ENCODE peak calls at places on chromosomes 12 and 14, in ten cellular contexts. C is keratinocyte, T is cardiac fibroblast, M is HCT116, U is GM12865, R is mucosa of descending colon, P is AG10803, Z is neural progenitor cell, Y is dorsolateral prefrontal cortex, A is bronchial epithelial cell. G is an unnamed sample.

GRCh38 chr14:22002860-22003284 is 329.3 kb upstream of the OR4E1 start:
- DNase-seq in A (no peak), R (peak; percentile 36), M (peak; percentile 16), Z (peak; percentile 79), P (no peak), C (no peak), T (no peak), Y (no peak), U (peak; percentile 13), G (no peak)

GRCh38 chr14:103116645-103117044 is 6.6 kb upstream of the TNFAIP2 start:
- DNase-seq in P (no peak), C (no peak), R (no peak), U (no peak), Z (no peak), M (no peak), A (no peak), T (no peak), Y (no peak), G (no peak)

GRCh38 chr12:117090816-117091711 is 8.2 kb downstream of the TESC start:
- DNase-seq in T (no peak), M (no peak), A (no peak), Z (no peak), R (no peak), U (no peak), P (no peak), Y (no peak), C (no peak), G (no peak)

GRCh38 chr14:32203928-32204357 is 874 bp upstream of the RNU6-8 start:
- DNase-seq in Y (no peak), P (no peak), C (no peak), M (no peak), Z (peak; percentile 28), R (peak; percentile 42), T (peak; percentile 3), A (no peak), U (peak; percentile 21), G (no peak)

GRCh38 chr14:88078525-88078924 is 73.6 kb downstream of the GPR65 start:
- DNase-seq in P (no peak), T (no peak), C (no peak), Y (no peak), M (no peak), A (no peak), R (no peak), Z (peak; percentile 5), U (no peak), G (no peak)

GRCh38 chr12:77924703-77925102 is 94.0 kb downstream of the NAV3 start:
- DNase-seq in C (no peak), Y (no peak), U (no peak), M (no peak), Z (no peak), P (peak; percentile 57), R (no peak), A (no peak), T (peak; percentile 27), G (peak; percentile 59)

GRCh38 chr14:38948171-38948570 is 154.9 kb downstream of the SEC23A start:
- DNase-seq in Z (no peak), C (peak; percentile 62), R (no peak), Y (no peak), U (no peak), M (no peak), T (peak; percentile 69), A (no peak), P (peak; percentile 77), G (peak; percentile 29)

GRCh38 chr12:38162708-38163441 is 153.7 kb upstream of the ALG10B start:
- DNase-seq in M (no peak), T (no peak), A (no peak), P (no peak), Y (no peak), U (no peak), R (no peak), C (no peak), Z (no peak), G (no peak)

GRCh38 chr12:111221296-111222026 is 147.4 kb downstream of the PHETA1 start:
- DNase-seq in M (no peak), T (no peak), P (no peak), Z (peak; percentile 18), Y (no peak), U (no peak), R (no peak), A (no peak), C (no peak), G (no peak)

GRCh38 chr14:69999246-69999645 is 120.0 kb downstream of the SMOC1 start:
- DNase-seq in T (peak; percentile 50), R (no peak), P (no peak), U (no peak), Y (no peak), Z (no peak), A (peak; percentile 100), C (peak; percentile 90), M (no peak), G (no peak)

GRCh38 chr12:114841557-114842251 is 157.7 kb upstream of the TBX3 start:
- DNase-seq in A (no peak), T (no peak), Y (no peak), U (no peak), Z (no peak), C (peak; percentile 57), M (peak; percentile 27), R (no peak), P (no peak), G (no peak)

GRCh38 chr14:61678966-61679365 is 16.3 kb upstream of the HIF1A start:
- DNase-seq in P (peak; percentile 64), R (no peak), M (no peak), U (no peak), A (no peak), C (no peak), Z (peak; percentile 86), T (no peak), Y (no peak), G (no peak)

GRCh38 chr12:27934278-27934677 is 38.3 kb downstream of the PTHLH start:
- DNase-seq in R (no peak), P (no peak), T (no peak), Y (no peak), U (no peak), C (no peak), Z (no peak), M (no peak), A (no peak), G (no peak)

GRCh38 chr12:13100882-13101769 is 2.3 kb downstream of the GSG1 start:
- DNase-seq in P (peak; percentile 95), C (no peak), U (peak; percentile 80), Z (peak; percentile 94), T (peak; percentile 97), M (peak; percentile 67), R (peak; percentile 90), Y (peak; percentile 83), A (peak; percentile 80), G (no peak)
- TF ChIP-seq CTCF in P (no peak), C (no peak), U (no peak), Z (no peak), T (no peak), M (no peak), R (no peak), Y (peak; percentile 24), A (no peak), G (no peak)

GRCh38 chr12:82858534-82858917 is 171.8 kb downstream of the TMTC2 start:
- DNase-seq in C (no peak), A (no peak), M (no peak), P (no peak), R (no peak), Y (no peak), T (no peak), Z (peak; percentile 28), U (no peak), G (no peak)
- H3K4me3 ChIP-seq in C (no peak overlapping the region), A (no peak overlapping the region), M (no peak overlapping the region), P (no peak overlapping the region), R (no peak overlapping the region), Y (no peak overlapping the region), T (no peak overlapping the region), Z (peak overlapping the region; percentile 21), U (no peak overlapping the region), G (no peak overlapping the region)

GRCh38 chr14:72555609-72556000 is 338.3 kb downstream of the DPF3 start:
- DNase-seq in Y (no peak), M (no peak), R (no peak), T (no peak), A (no peak), P (no peak), U (no peak), C (no peak), Z (no peak), G (no peak)

GRCh38 chr14:72553161-72553560 is 340.7 kb downstream of the DPF3 start:
- DNase-seq in T (peak; percentile 36), A (no peak), U (no peak), R (no peak), Y (no peak), C (no peak), M (no peak), P (no peak), Z (no peak), G (no peak)

GRCh38 chr14:72554401-72554800 is 339.5 kb downstream of the DPF3 start:
- DNase-seq in A (no peak), M (no peak), T (no peak), R (no peak), C (no peak), P (no peak), Y (no peak), Z (no peak), U (no peak), G (no peak)

GRCh38 chr14:72553656-72554055 is 340.2 kb downstream of the DPF3 start:
- DNase-seq in T (peak; percentile 52), A (no peak), U (no peak), M (no peak), Z (no peak), Y (no peak), R (no peak), P (peak; percentile 26), C (no peak), G (no peak)

DNA sequence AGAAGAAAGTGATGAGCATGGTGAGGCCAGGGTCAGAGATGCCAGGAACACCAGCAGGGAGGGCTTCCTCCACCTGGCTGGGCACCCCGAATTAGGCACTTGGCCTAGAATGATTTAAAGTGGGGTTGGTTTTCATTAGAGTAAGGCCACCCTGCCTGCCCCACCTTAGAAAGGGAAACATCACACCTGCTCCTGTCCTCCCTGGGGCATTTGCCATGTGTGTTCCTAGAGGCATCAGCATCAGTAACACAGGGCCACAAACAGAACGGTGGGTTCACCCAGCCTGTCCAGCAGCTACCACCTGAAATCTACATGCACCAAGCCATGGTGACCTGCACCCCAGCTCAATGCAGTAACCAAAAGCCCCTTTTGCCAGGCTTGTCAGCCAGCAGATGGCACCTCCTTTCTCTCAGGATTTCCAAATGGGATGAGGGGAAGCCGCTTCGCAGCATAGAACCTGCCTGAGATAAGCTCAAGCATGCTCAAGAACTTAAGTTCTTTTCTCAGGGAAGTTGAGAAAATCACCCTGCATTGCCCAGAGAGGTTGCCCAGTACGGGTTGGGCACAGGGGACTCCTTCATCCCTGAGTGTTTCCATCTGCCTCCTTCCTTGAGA is 338.8 kb downstream of the DPF3 start:
- DNase-seq in C (no peak), T (no peak), A (no peak), U (no peak), P (no peak), Z (no peak), R (no peak), M (no peak), Y (no peak), G (no peak)
- TF ChIP-seq CTCF in C (no peak), T (no peak), A (no peak), U (no peak), P (no peak), Z (peak; percentile 5), R (no peak), M (no peak), Y (peak; percentile 45), G (no peak)

DNA sequence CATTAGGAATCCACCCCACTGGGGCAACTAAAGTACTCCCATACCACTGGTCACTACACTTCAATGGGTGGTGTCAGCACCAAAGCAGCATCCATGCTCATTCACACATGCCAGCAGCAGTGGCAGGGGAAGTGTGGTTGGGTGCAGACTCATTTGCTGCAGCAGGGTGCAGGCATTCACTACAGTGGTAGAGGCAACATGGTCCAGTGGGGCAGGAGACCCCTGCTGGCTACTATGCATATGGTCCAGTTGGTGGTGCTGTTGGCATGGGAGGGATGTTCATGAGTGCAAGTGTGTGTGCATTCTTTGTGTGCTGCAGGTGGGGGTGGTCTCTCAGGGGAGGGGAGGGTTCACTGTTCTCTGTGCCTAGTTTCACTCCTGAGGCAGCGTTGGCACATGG is 908.4 kb upstream of the NOVA1 start:
- DNase-seq in Y (no peak), A (no peak), M (no peak), C (no peak), R (no peak), T (no peak), U (no peak), P (no peak), Z (no peak), G (no peak)
- H3K4me3 ChIP-seq in Y (no peak overlapping the region), A (no peak overlapping the region), M (no peak overlapping the region), C (no peak overlapping the region), R (no peak overlapping the region), T (no peak overlapping the region), U (no peak overlapping the region), P (no peak overlapping the region), Z (no peak overlapping the region), G (no peak overlapping the region)

G was measured in AG04449.